ENCODE peak calls at places on chromosome 22, in four cellular contexts. U, W, B and J are unnamed samples.

GRCh38 chr22:27651486-27651885 is 150.1 kb downstream of the MN1 start:
- DNase-seq in U (no peak), W (no peak), B (no peak), J (no peak)

GRCh38 chr22:36344106-36344827 is 43.5 kb downstream of the MYH9 start:
- DNase-seq in U (no peak), W (no peak), B (no peak), J (no peak)

GRCh38 chr22:50150161-50151129 is 20.1 kb upstream of the PANX2 start:
- DNase-seq in U (no peak), W (no peak), B (no peak), J (no peak)

GRCh38 chr22:42261266-42261665 is 9.2 kb downstream of the TCF20 start:
- DNase-seq in U (no peak), W (no peak), B (no peak), J (no peak)

GRCh38 chr22:41290262-41291221 is 4.6 kb upstream of the RANGAP1 start:
- DNase-seq in U (no peak), W (no peak), B (peak; percentile 64), J (no peak)

GRCh38 chr22:29073618-29074275 is 912 bp downstream of the KREMEN1 start:
- DNase-seq in U (no peak), W (no peak), B (peak; percentile 54), J (no peak)

GRCh38 chr22:28833276-28833923 is 33.0 kb upstream of the XBP1 start:
- DNase-seq in U (no peak), W (no peak), B (no peak), J (no peak)

GRCh38 chr22:21657361-21658118 is 8.3 kb upstream of the PPIL2 start:
- DNase-seq in U (peak; percentile 39), W (no peak), B (peak; percentile 70), J (no peak)

DNA sequence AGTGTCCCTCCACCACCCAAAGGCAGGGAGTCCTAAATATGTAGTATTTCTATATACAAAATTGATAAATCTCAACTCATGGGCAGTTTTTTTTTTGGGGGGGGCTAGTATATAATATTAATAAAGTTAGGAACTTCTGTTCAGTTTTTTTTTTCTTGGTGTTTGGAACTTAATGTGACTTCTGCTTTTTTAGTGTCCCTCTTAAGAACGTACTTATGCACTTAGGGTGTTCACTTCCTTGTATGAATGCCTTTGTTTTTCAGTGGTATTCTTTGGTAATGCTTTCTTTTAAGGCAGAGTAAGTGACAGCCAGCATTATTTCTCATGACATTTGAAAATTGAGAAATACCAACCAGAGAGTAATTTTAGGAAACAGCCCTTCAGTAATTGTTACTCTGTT is 2.3 kb downstream of the GRK3 start:
- DNase-seq in U (no peak), W (no peak), B (no peak), J (no peak)
- H3K9ac ChIP-seq in U (peak overlapping the region; percentile 81), W (no peak overlapping the region), B (no peak overlapping the region), J (no peak overlapping the region)

DNA sequence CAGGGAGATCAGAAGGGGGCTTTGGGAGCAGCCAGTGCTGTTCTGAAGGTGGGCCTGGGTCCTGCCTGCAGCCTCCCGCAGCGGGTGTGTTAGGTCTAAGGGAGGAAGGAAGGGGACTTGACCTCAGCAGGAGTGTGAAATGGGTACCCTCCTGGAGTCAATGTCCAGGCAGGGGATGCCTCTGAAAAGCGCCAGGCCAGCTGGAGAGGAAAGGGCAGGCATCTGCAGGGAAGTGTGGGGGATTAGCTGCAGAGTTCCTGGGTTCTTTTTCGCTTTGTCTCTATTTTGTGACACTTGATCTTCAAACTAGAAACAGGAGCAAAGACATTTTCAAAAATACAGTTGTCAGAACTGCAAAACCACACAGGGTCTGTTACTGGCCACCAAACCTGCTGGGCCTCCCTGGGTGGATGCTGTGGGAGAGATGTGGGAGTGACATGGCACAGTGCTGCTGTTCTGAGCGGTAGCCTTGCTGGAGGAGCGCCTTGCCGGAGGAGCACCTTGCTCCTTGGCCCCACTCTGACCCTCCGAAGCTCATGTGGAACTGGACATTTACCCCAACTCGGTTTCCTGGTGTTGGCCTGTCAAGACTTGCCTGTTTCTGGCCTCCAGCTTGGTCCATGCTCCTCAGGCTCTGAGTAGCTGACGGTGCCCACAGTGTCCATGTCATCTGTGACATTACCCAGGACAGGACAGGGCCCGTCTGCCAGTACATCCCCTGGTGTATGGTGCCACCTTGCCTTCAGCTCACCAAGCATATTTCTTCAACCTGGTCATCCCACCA is 25.9 kb downstream of the MED15 start:
- DNase-seq in U (no peak), W (no peak), B (no peak), J (no peak)
- H3K4me1 ChIP-seq in U (no peaks in the 10 kb centered on the region), W (peaks cover 19% of the 10 kb centered on the region), B (peaks cover 33% of the 10 kb centered on the region), J (peaks cover 20% of the 10 kb centered on the region)

GRCh38 chr22:33142282-33142681 is 84.1 kb upstream of the SYN3 start:
- DNase-seq in U (no peak), W (no peak), B (no peak), J (no peak)

DNA sequence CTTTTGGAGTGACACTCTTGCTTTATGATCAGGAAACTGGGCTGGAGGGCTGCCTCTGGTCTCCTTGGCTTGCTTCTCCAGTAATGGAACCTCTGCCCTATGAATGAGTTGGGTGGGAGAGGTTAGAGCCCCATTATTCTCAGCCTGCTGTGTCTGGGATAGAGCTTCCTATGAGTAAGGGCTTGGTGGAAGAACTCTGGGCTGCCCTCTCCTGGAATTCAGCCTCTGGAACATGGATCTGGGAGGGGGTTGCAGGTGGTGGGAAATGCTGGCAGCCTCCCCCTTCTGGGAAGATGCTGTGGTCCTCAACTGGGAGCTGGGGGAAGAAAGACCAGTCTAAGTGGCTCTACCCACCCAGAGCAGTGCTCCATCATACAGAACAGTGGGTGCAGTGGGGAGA is 81.8 kb upstream of the SYN3 start:
- DNase-seq in U (no peak), W (no peak), B (no peak), J (no peak)
- TF ChIP-seq SUZ12 in U (no peak), W (no peak), B (no peak), J (no peak)

GRCh38 chr22:48722661-48723060 is 1105.0 kb downstream of the BRD1 start:
- DNase-seq in U (no peak), W (no peak), B (no peak), J (no peak)

GRCh38 chr22:48721394-48721666 is 1106.3 kb downstream of the BRD1 start:
- DNase-seq in U (no peak), W (no peak), B (no peak), J (no peak)

GRCh38 chr22:48719978-48720661 is 1107.6 kb downstream of the BRD1 start:
- DNase-seq in U (no peak), W (no peak), B (no peak), J (peak; percentile 8)

GRCh38 chr22:48718818-48719500 is 1108.7 kb downstream of the BRD1 start:
- DNase-seq in U (no peak), W (no peak), B (no peak), J (no peak)

DNA sequence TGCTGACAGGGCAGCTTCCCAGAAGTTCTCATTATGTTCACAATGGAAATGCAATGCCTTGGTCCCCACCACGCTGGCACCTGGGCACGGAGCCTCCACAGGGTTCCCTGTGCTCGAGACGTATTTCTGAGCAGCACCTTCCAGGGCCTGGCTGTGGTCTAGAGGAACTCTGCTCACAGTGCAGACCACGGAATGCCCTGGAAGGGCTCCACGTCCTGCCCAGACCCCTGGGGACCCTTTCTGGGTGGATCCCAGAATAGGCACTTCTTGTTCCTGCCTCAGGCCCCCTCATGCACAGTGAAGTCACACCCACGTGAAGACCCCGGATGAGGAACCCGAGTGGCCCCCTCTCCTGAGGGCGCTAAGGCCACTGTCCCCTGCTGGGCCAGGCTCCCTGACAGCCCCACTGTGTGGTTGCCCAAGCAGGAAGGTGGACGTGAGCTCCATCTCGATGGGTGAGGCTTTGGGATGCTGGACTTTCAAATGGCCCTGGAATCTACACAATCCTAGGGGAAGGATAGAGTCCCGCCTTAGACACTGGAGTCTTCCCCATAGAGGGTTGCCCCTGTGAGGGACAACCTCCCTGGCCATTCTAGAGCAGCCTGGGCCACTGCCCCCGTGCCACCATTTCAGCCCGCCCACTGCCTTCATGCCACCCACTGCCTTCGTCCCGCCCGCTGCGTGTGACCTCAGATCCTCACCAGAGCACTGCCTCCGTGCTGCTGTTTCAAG is 1106.8 kb downstream of the BRD1 start:
- DNase-seq in U (no peak), W (no peak), B (no peak), J (no peak)
- H3K9ac ChIP-seq in U (no peak overlapping the region), W (no peak overlapping the region), B (no peak overlapping the region), J (no peak overlapping the region)

DNA sequence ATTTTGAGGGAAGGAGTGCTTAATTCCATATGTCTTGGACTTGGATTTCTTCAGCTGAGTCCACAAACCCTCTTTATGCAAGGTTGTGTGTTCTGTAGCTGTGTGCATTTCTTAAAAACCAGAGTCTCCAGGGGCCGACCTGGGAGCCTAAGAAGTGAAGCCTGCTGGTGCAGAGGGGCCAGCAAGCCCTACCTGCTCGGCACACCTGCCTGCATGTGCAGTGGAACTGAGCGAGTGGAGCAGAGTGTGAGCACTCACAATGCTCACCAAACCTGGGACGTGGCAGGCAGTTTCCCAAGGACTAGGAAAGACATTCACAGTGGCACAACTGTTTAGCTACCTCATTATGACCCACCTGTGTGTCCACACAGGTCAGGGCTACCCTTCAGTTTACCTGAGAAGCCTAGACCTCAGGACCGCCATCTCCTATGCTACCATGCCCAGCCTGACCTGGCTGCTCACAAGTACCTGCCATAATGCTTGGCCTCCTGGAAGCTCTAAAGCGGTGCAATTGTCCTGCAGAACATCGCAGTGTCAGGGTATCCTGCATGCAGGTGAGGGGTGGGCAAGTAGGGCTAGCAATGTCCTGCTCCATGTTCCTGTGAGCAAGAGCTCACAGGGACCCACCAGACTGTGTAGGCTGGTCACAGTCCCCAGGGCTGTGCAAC is 3.8 kb downstream of the C22orf39 start:
- DNase-seq in U (no peak), W (no peak), B (no peak), J (no peak)
- H3K4me1 ChIP-seq in U (peaks cover 8% of the 10 kb centered on the region), W (no peaks in the 10 kb centered on the region), B (peaks cover 32% of the 10 kb centered on the region), J (no peaks in the 10 kb centered on the region)

GRCh38 chr22:19884954-19885751 is 30.5 kb upstream of the GNB1L start:
- DNase-seq in U (no peak), W (no peak), B (no peak), J (no peak)

GRCh38 chr22:19880786-19881569 is 26.3 kb upstream of the GNB1L start:
- DNase-seq in U (no peak), W (peak; percentile 92), B (peak; percentile 96), J (peak; percentile 94)

GRCh38 chr22:19884161-19884953 is 29.7 kb upstream of the GNB1L start:
- DNase-seq in U (no peak), W (no peak), B (no peak), J (no peak)

GRCh38 chr22:19879996-19880785 is 25.5 kb upstream of the GNB1L start:
- DNase-seq in U (no peak), W (no peak), B (peak; percentile 12), J (no peak)

DNA sequence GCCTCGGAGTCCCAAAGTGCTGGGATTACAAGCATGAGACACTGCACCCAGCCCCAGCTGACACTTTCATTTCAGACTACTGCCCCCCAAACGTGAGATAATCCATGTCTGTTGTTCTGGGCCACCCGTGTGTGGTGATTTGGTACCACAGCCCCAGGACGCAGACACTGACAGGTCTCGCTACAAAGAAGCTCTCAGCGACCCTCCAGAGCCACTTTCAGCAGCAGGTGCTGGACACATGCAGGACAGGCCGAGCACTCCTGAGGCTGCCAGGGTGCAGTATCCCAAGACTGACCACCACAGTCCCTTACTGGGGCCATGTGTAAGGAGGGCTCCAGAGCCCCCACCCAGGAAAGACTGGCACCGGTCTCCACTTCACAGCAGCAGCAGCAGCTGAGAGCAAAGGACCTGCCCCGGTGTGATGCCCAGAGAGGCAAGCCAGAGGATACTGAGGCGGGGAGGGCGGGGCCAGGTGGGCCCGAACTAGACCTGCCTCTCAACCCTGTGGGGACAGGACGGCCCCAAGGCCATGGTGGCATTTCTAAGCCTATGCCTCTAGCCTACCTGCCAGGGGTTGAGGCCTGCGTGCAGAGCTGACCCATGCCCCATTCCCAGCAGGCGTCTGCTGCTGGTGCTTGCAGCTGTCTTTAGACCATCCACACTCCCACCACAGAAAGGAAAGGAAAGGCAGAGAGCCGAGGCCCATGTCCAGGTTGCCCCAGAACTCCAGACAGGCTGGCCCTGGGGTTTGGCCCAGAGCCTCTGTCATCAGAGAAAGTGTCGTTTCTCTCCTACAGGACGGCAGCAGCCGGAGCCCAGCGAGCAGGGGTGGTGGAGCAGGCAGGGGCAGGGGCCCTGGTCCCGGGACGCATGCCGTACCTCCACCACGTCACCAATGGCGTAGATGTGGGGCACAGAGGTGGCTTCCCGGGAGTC is 28.0 kb upstream of the GNB1L start:
- DNase-seq in U (no peak), W (no peak), B (no peak), J (no peak)
- TF ChIP-seq SUZ12 in U (no peak), W (no peak), B (no peak), J (no peak)

GRCh38 chr22:44722611-44723010 is 20.6 kb downstream of the PRR5 start:
- DNase-seq in U (no peak), W (no peak), B (no peak), J (no peak)
- H3K9ac ChIP-seq in U (no peak overlapping the region), W (no peak overlapping the region), B (no peak overlapping the region), J (no peak overlapping the region)